ENCODE peak calls at places on chromosomes 13 and 19, in ten cellular contexts. P is upper lobe of right lung, B is nephron progenitor cell, J is neural crest cell, S is activated B cell treated with CpG ODN at 0.5 μM for 24 hours, W is WTC11, E is adrenal gland, M is heart right ventricle, A is psoas muscle, U is pancreas. K is an unnamed sample.

GRCh38 chr13:30338331-30338851 is 31.0 kb upstream of the KATNAL1 start:
- DNase-seq in W (no peak), J (no peak), E (peak), M (no peak), B (no peak), P (no peak), S (no peak), U (no peak), A (no peak), K (no peak)

GRCh38 chr19:32203161-32203560 is 142.2 kb upstream of the ZNF507 start:
- DNase-seq in B (no peak), M (no peak), P (peak), A (no peak), J (no peak), U (no peak), S (no peak), E (no peak), W (no peak), K (no peak)

GRCh38 chr13:45200701-45201230 is at the start of gene KCTD4:
- DNase-seq in W (no peak), M (no peak), S (no peak), E (no peak), A (no peak), P (no peak), B (no peak), J (no peak), U (no peak), K (no peak)

GRCh38 chr19:40771101-40771539 is 4.2 kb upstream of the MIA start:
- DNase-seq in A (no peak), B (no peak), W (no peak), U (no peak), J (no peak), S (no peak), P (no peak), M (no peak), E (no peak), K (no peak)

GRCh38 chr13:112859817-112860190 is 109.2 kb upstream of the MCF2L start:
- DNase-seq in B (no peak), J (no peak), P (no peak), S (no peak), W (no peak), E (peak), A (peak), M (no peak), U (no peak), K (no peak)

GRCh38 chr19:49506575-49507105 is 5.8 kb upstream of the FCGRT start:
- DNase-seq in E (peak), A (peak), U (peak), W (peak), S (peak), M (no peak), J (peak), B (peak), P (peak), K (peak)

GRCh38 chr13:20408181-20408580 is 117.5 kb downstream of the CRYL1 start:
- DNase-seq in W (no peak), J (no peak), M (no peak), U (no peak), A (no peak), S (no peak), P (no peak), B (no peak), E (no peak), K (no peak)

GRCh38 chr13:80611310-80611709 is 270.4 kb upstream of the SPRY2 start:
- DNase-seq in J (no peak), W (no peak), A (no peak), P (no peak), S (no peak), E (no peak), M (no peak), B (no peak), U (no peak), K (no peak)

GRCh38 chr13:33610471-33611015 is 207.4 kb upstream of the RFC3 start:
- DNase-seq in W (peak), J (peak), P (no peak), M (peak), B (peak), U (no peak), E (peak), S (no peak), A (peak), K (no peak)

GRCh38 chr19:39539165-39539518 is 819 bp downstream of the EID2 start:
- DNase-seq in P (no peak), U (no peak), E (no peak), A (no peak), W (no peak), J (no peak), S (no peak), B (no peak), M (no peak), K (no peak)

GRCh38 chr13:76503756-76504155 is 382.4 kb downstream of the KCTD12 start:
- DNase-seq in U (no peak), S (no peak), P (no peak), E (no peak), B (no peak), A (no peak), M (no peak), J (no peak), W (no peak), K (no peak)

GRCh38 chr13:107295391-107296157 is 727.6 kb upstream of the ARGLU1 start:
- DNase-seq in S (no peak), M (no peak), B (no peak), A (no peak), P (no peak), U (no peak), E (no peak), W (no peak), J (no peak), K (no peak)

GRCh38 chr13:112685856-112686255 is 4.0 kb upstream of the ATP11A start:
- DNase-seq in W (no peak), U (no peak), B (no peak), E (no peak), M (no peak), J (no peak), A (no peak), P (peak), S (no peak), K (no peak)

GRCh38 chr13:46143239-46143701 is 38.4 kb upstream of the CPB2 start:
- DNase-seq in E (no peak), U (no peak), M (no peak), W (no peak), S (no peak), J (no peak), A (no peak), P (no peak), B (no peak), K (no peak)

GRCh38 chr13:83819611-83820010 is 62.7 kb downstream of the SLITRK1 start:
- DNase-seq in M (no peak), W (no peak), E (no peak), B (no peak), J (no peak), S (no peak), U (no peak), P (no peak), A (no peak), K (no peak)

GRCh38 chr19:46133777-46134231 is 9.3 kb upstream of the IGFL3 start:
- DNase-seq in U (no peak), A (no peak), S (no peak), E (no peak), B (no peak), M (no peak), P (no peak), J (no peak), W (no peak), K (no peak)

GRCh38 chr13:91946498-91947070 is 548.2 kb downstream of the GPC5 start:
- DNase-seq in M (no peak), B (peak), P (no peak), A (no peak), U (no peak), E (no peak), S (no peak), J (peak), W (no peak), K (no peak)

GRCh38 chr19:9881720-9882119 is 46.6 kb downstream of the PIN1 start:
- DNase-seq in S (no peak), J (no peak), E (no peak), W (no peak), M (no peak), P (no peak), U (no peak), B (no peak), A (no peak), K (no peak)

DNA sequence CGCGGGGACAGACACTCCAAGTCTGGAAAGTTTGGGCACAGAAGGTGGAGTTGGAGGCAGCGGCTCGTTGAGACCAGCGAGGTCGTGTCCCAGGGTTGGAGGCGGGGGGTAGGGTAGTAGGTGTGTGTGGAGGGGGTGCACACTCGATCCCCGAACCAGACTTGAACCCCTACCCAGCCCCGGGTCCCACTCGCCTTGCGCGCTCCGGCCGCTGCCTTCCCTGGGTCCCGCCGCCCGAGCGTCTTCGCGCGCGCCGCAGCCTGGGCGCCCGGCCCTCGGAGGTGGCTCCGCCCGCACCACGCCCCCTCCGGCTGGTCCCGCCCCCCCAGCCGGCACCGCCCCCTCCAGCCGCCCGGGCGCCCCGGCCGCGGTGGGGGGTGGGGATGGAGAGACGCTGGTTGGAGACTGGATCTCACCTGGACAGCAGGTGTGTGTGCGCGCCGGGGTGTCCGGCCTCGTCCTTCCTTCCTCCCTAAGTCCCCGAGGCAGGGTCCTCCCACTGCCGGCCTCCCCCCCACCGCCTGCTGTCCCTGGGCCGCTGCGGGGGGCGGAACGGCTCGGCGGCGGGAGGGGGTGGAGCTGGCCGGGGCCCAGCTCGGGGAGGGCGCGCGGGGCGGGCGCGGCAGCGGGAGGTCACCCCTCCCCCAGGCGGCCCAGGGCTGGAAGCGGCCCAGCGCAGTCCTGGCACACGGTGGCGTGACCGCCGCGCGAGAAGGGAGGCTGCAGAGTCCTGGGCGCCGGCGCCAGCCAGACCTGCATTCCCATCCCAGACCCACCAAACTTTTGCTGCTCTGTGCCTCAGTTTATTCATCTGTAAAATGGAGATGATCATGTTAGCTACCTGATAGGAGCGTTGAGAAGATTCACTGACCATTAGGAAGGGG is at the start of gene KANK2:
- DNase-seq in A (peak), B (peak), U (peak), P (peak), M (peak), S (peak), W (peak), J (peak), E (peak), K (peak)
- TF ChIP-seq CTCF in A (no peak), B (no peak), U (no peak), P (no peak), M (peak), S (no peak), W (no peak), J (peak), E (no peak), K (no peak)

GRCh38 chr19:29779921-29780320 is 31.9 kb upstream of the CCNE1 start:
- DNase-seq in E (no peak), B (no peak), W (peak), U (no peak), J (no peak), M (no peak), A (no peak), S (no peak), P (no peak), K (no peak)
- TF ChIP-seq CTCF in E (no peak), B (no peak), W (no peak), U (no peak), J (no peak), M (no peak), A (no peak), S (no peak), P (no peak), K (no peak)

DNA sequence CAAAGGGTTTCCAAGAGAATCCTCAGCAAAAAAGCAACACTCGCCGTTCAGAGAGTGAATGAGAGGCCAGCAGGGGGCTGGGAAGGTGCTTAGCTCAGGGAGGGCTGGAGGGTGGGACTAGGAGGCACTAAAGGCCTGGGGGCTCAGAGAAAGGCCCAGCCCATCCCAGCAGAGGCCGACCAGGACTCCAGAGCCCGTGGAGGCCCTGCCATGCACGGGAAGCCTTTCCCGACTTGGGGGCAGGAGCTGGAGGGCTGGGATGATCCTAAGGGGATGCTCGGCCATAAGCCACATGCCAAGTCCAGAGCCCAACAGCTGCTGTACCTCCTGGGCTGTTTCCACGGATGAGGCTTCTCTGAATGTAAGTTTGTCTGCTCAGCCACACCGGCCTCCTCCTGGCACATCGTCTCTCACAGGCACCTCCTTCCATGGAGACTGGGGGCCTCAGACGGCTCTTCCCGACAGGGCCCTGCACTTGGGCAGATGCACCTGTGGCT is 19.5 kb downstream of the RASA3 start:
- DNase-seq in S (no peak), M (no peak), E (no peak), J (no peak), W (peak), A (peak), P (peak), B (no peak), U (no peak), K (peak)
- TF ChIP-seq CTCF in S (no peak), M (no peak), E (no peak), J (no peak), W (no peak), A (no peak), P (no peak), B (no peak), U (no peak), K (no peak)

DNA sequence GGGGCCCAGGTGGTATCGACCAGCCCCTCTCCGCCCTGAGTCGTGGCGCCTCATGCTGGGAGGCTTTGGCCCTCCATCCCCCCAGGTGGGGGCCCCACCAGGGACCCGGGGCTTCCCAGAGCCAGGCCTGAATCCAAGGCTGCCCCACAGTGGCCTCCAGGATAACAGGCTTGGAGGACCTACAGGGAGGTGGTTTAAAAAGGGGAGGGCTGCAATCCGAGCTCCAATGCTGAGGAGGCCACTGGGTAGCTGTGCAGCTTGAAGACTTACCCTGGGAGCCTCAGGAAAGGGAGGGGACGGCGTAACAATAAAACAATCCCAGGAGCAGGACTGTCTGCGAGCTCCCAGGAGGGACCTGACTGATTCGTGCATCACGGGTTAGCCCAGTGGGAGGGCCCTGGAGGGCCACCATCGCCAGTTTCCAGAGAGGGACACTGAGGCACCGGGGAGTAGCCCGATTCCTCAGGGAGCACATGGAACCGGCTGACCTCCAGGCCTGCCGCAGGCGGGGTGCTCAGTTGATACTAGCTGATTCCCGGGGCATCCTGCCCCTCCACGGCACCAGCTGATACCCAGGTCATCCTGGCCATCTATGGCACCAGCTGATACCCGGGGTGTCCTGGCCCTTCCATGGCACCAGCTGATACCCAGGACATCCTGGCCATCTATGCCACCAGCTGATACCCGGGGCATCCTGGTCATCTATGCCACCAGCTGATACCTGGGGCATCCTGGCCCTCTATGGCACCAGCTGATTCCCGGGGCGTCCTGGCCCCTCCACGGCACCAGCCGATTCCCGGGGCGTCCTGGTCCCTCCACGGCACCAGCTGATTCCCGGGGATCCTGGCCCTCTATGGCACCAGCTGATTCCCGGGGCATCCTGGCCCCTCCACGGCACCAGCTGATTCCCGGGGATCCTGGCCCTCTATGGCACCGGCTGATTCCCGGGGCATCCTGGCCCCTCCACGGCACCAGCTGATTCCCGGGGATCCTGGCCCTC is 3.7 kb upstream of the C2CD4C start:
- DNase-seq in J (no peak), S (no peak), P (peak), M (no peak), E (no peak), A (peak), W (peak), U (no peak), B (peak), K (no peak)
- TF ChIP-seq CTCF in J (no peak), S (no peak), P (no peak), M (no peak), E (no peak), A (no peak), W (no peak), U (no peak), B (no peak), K (no peak)

K was measured in CD14-positive monocyte.